ENCODE peak calls at places on chromosomes 1 and 21, in ten cellular contexts. One of them, this sample, is unnamed.

GRCh38 chr1:63198921-63199530 is 123.3 kb upstream of the FOXD3 start:
- DNase-seq in CD4-positive, alpha-beta T cell: no peak
- DNase-seq in ovary: no peak
- DNase-seq in transverse colon: no peak
- DNase-seq in A549: no peak
- DNase-seq in fibroblast of lung: no peak
- DNase-seq in psoas muscle: no peak
- DNase-seq in upper lobe of right lung: no peak
- DNase-seq in H9: peak
- DNase-seq in PC-9: no peak
- DNase-seq in this sample: no peak

GRCh38 chr21:14699433-14700410 is 153.6 kb upstream of the SAMSN1 start:
- DNase-seq in CD4-positive, alpha-beta T cell: no peak
- DNase-seq in ovary: no peak
- DNase-seq in transverse colon: no peak
- DNase-seq in A549: no peak
- DNase-seq in fibroblast of lung: no peak
- DNase-seq in psoas muscle: no peak
- DNase-seq in upper lobe of right lung: no peak
- DNase-seq in H9: no peak
- DNase-seq in PC-9: peak
- DNase-seq in this sample: no peak

GRCh38 chr1:207711285-207711684 is 40.6 kb upstream of the CD46 start:
- DNase-seq in CD4-positive, alpha-beta T cell: no peak
- DNase-seq in ovary: no peak
- DNase-seq in transverse colon: no peak
- DNase-seq in A549: peak
- DNase-seq in fibroblast of lung: peak
- DNase-seq in psoas muscle: no peak
- DNase-seq in upper lobe of right lung: no peak
- DNase-seq in H9: peak
- DNase-seq in PC-9: peak
- DNase-seq in this sample: no peak

GRCh38 chr1:31897534-31898100 is 40.6 kb downstream of the PTP4A2 start:
- DNase-seq in CD4-positive, alpha-beta T cell: no peak
- DNase-seq in ovary: no peak
- DNase-seq in transverse colon: no peak
- DNase-seq in A549: no peak
- DNase-seq in fibroblast of lung: no peak
- DNase-seq in psoas muscle: no peak
- DNase-seq in upper lobe of right lung: no peak
- DNase-seq in H9: no peak
- DNase-seq in PC-9: no peak
- DNase-seq in this sample: no peak

GRCh38 chr1:217018648-217019047 is 295.4 kb upstream of the ESRRG start:
- DNase-seq in CD4-positive, alpha-beta T cell: no peak
- DNase-seq in ovary: no peak
- DNase-seq in transverse colon: no peak
- DNase-seq in A549: no peak
- DNase-seq in fibroblast of lung: no peak
- DNase-seq in psoas muscle: no peak
- DNase-seq in upper lobe of right lung: no peak
- DNase-seq in H9: no peak
- DNase-seq in PC-9: no peak
- DNase-seq in this sample: no peak

GRCh38 chr1:12244078-12244477 is 14.2 kb downstream of the VPS13D start:
- DNase-seq in CD4-positive, alpha-beta T cell: no peak
- DNase-seq in ovary: no peak
- DNase-seq in transverse colon: no peak
- DNase-seq in A549: peak
- DNase-seq in fibroblast of lung: peak
- DNase-seq in psoas muscle: no peak
- DNase-seq in upper lobe of right lung: no peak
- DNase-seq in H9: no peak
- DNase-seq in PC-9: no peak
- DNase-seq in this sample: no peak

GRCh38 chr1:29332204-29332603 is 95.9 kb downstream of the PTPRU start:
- DNase-seq in CD4-positive, alpha-beta T cell: no peak
- DNase-seq in ovary: no peak
- DNase-seq in transverse colon: peak
- DNase-seq in A549: no peak
- DNase-seq in fibroblast of lung: peak
- DNase-seq in psoas muscle: no peak
- DNase-seq in upper lobe of right lung: peak
- DNase-seq in H9: peak
- DNase-seq in PC-9: no peak
- DNase-seq in this sample: no peak

GRCh38 chr1:165416876-165417275 is 28.1 kb downstream of the RXRG start:
- DNase-seq in CD4-positive, alpha-beta T cell: no peak
- DNase-seq in ovary: no peak
- DNase-seq in transverse colon: no peak
- DNase-seq in A549: no peak
- DNase-seq in fibroblast of lung: no peak
- DNase-seq in psoas muscle: no peak
- DNase-seq in upper lobe of right lung: no peak
- DNase-seq in H9: no peak
- DNase-seq in PC-9: no peak
- DNase-seq in this sample: no peak

GRCh38 chr1:64220241-64220640 is 16.8 kb downstream of the UBE2U start:
- DNase-seq in CD4-positive, alpha-beta T cell: no peak
- DNase-seq in ovary: no peak
- DNase-seq in transverse colon: no peak
- DNase-seq in A549: no peak
- DNase-seq in fibroblast of lung: peak
- DNase-seq in psoas muscle: no peak
- DNase-seq in upper lobe of right lung: no peak
- DNase-seq in H9: no peak
- DNase-seq in PC-9: no peak
- DNase-seq in this sample: no peak

GRCh38 chr1:32870615-32871363 is at the start of gene FNDC5:
- DNase-seq in CD4-positive, alpha-beta T cell: no peak
- DNase-seq in ovary: peak
- DNase-seq in transverse colon: no peak
- DNase-seq in A549: no peak
- DNase-seq in fibroblast of lung: no peak
- DNase-seq in psoas muscle: no peak
- DNase-seq in upper lobe of right lung: no peak
- DNase-seq in H9: peak
- DNase-seq in PC-9: no peak
- DNase-seq in this sample: no peak

GRCh38 chr1:179121159-179121938 is 39.5 kb downstream of the TOR3A start:
- DNase-seq in CD4-positive, alpha-beta T cell: no peak
- DNase-seq in ovary: no peak
- DNase-seq in transverse colon: peak
- DNase-seq in A549: peak
- DNase-seq in fibroblast of lung: peak
- DNase-seq in psoas muscle: no peak
- DNase-seq in upper lobe of right lung: no peak
- DNase-seq in H9: no peak
- DNase-seq in PC-9: peak
- DNase-seq in this sample: no peak

GRCh38 chr21:45861156-45861870 is 120.3 kb upstream of the COL6A1 start:
- DNase-seq in CD4-positive, alpha-beta T cell: no peak
- DNase-seq in ovary: no peak
- DNase-seq in transverse colon: no peak
- DNase-seq in A549: no peak
- DNase-seq in fibroblast of lung: no peak
- DNase-seq in psoas muscle: no peak
- DNase-seq in upper lobe of right lung: no peak
- DNase-seq in H9: no peak
- DNase-seq in PC-9: no peak
- DNase-seq in this sample: no peak

GRCh38 chr21:42846221-42846620 is 33.1 kb downstream of the WDR4 start:
- DNase-seq in CD4-positive, alpha-beta T cell: no peak
- DNase-seq in ovary: peak
- DNase-seq in transverse colon: no peak
- DNase-seq in A549: no peak
- DNase-seq in fibroblast of lung: no peak
- DNase-seq in psoas muscle: no peak
- DNase-seq in upper lobe of right lung: peak
- DNase-seq in H9: no peak
- DNase-seq in PC-9: no peak
- DNase-seq in this sample: peak

GRCh38 chr1:24641646-24642151 is 1.4 kb upstream of the SRRM1 start:
- DNase-seq in CD4-positive, alpha-beta T cell: peak
- DNase-seq in ovary: peak
- DNase-seq in transverse colon: peak
- DNase-seq in A549: no peak
- DNase-seq in fibroblast of lung: peak
- DNase-seq in psoas muscle: peak
- DNase-seq in upper lobe of right lung: peak
- DNase-seq in H9: peak
- DNase-seq in PC-9: no peak
- DNase-seq in this sample: peak

GRCh38 chr1:220788146-220788545 is 1.4 kb downstream of the MTARC1 start:
- DNase-seq in CD4-positive, alpha-beta T cell: no peak
- DNase-seq in ovary: no peak
- DNase-seq in transverse colon: no peak
- DNase-seq in A549: no peak
- DNase-seq in fibroblast of lung: peak
- DNase-seq in psoas muscle: no peak
- DNase-seq in upper lobe of right lung: no peak
- DNase-seq in H9: no peak
- DNase-seq in PC-9: peak
- DNase-seq in this sample: no peak

DNA sequence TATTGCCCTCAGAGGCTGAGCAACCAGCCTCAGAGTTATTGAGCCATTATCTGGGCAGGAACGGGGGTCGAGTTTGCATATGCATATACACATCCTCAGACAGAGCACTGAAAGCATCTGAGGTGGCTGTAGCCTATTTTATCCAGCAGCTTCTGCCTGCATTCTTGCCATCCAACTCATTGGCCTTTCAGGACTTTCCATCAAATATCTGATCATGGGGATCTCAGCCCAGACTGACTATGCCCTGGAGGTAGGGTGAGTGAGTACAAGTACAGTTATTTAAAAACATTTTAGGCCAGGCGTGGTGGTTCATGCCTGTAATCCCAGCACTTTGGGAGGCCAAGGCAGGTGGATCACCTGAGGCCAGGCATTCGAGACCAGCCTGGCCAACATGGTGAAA is 1.8 kb upstream of the MTF1 start:
- DNase-seq in CD4-positive, alpha-beta T cell: no peak
- DNase-seq in ovary: no peak
- DNase-seq in transverse colon: no peak
- DNase-seq in A549: no peak
- DNase-seq in fibroblast of lung: no peak
- DNase-seq in psoas muscle: no peak
- DNase-seq in upper lobe of right lung: no peak
- DNase-seq in H9: no peak
- DNase-seq in PC-9: no peak
- DNase-seq in this sample: no peak
- TF ChIP-seq CTCF in CD4-positive, alpha-beta T cell: no peak
- TF ChIP-seq CTCF in ovary: no peak
- TF ChIP-seq CTCF in transverse colon: no peak
- TF ChIP-seq CTCF in A549: no peak
- TF ChIP-seq CTCF in fibroblast of lung: no peak
- TF ChIP-seq CTCF in psoas muscle: no peak
- TF ChIP-seq CTCF in upper lobe of right lung: no peak
- TF ChIP-seq CTCF in H9: no peak
- TF ChIP-seq CTCF in PC-9: no peak
- TF ChIP-seq CTCF in this sample: no peak

DNA sequence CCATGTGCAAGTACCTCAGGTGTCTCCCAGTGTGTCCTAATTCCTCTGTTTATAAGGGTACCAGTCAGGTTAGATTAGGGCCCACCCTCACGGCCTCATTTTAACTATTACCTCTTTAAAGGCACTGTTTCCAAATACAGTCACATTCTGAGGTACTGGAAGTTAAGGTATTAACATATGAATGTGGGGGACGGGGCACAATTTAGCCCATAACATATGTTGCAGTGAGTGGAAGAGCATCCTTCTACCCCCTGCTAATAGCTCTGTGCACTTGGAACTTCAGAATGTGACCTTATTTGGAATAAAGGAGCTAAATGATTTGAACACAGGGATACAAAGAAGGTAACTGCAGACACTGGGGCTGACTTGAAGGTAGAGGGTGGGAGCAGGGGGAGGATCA is 67.3 kb upstream of the ADGRL2 start:
- DNase-seq in CD4-positive, alpha-beta T cell: no peak
- DNase-seq in ovary: no peak
- DNase-seq in transverse colon: no peak
- DNase-seq in A549: no peak
- DNase-seq in fibroblast of lung: no peak
- DNase-seq in psoas muscle: no peak
- DNase-seq in upper lobe of right lung: no peak
- DNase-seq in H9: peak
- DNase-seq in PC-9: no peak
- DNase-seq in this sample: no peak
- H3K27ac ChIP-seq in CD4-positive, alpha-beta T cell: no peak
- H3K27ac ChIP-seq in ovary: no peak
- H3K27ac ChIP-seq in transverse colon: no peak
- H3K27ac ChIP-seq in A549: no peak
- H3K27ac ChIP-seq in fibroblast of lung: no peak
- H3K27ac ChIP-seq in psoas muscle: no peak
- H3K27ac ChIP-seq in upper lobe of right lung: no peak
- H3K27ac ChIP-seq in H9: no peak
- H3K27ac ChIP-seq in PC-9: no peak
- H3K27ac ChIP-seq in this sample: no peak

GRCh38 chr1:177922209-177922608 is 47.6 kb downstream of the SEC16B start:
- DNase-seq in CD4-positive, alpha-beta T cell: no peak
- DNase-seq in ovary: no peak
- DNase-seq in transverse colon: no peak
- DNase-seq in A549: no peak
- DNase-seq in fibroblast of lung: no peak
- DNase-seq in psoas muscle: no peak
- DNase-seq in upper lobe of right lung: no peak
- DNase-seq in H9: no peak
- DNase-seq in PC-9: no peak
- DNase-seq in this sample: no peak
- TF ChIP-seq CTCF in CD4-positive, alpha-beta T cell: no peak
- TF ChIP-seq CTCF in ovary: no peak
- TF ChIP-seq CTCF in transverse colon: no peak
- TF ChIP-seq CTCF in A549: no peak
- TF ChIP-seq CTCF in fibroblast of lung: no peak
- TF ChIP-seq CTCF in psoas muscle: peak
- TF ChIP-seq CTCF in upper lobe of right lung: no peak
- TF ChIP-seq CTCF in H9: peak
- TF ChIP-seq CTCF in PC-9: no peak
- TF ChIP-seq CTCF in this sample: no peak

GRCh38 chr1:109131800-109132199 is 17.9 kb downstream of the ELAPOR1 start:
- DNase-seq in CD4-positive, alpha-beta T cell: no peak
- DNase-seq in ovary: no peak
- DNase-seq in transverse colon: no peak
- DNase-seq in A549: no peak
- DNase-seq in fibroblast of lung: no peak
- DNase-seq in psoas muscle: no peak
- DNase-seq in upper lobe of right lung: no peak
- DNase-seq in H9: no peak
- DNase-seq in PC-9: no peak
- DNase-seq in this sample: no peak
- H3K27ac ChIP-seq in CD4-positive, alpha-beta T cell: no peak
- H3K27ac ChIP-seq in ovary: no peak
- H3K27ac ChIP-seq in transverse colon: no peak
- H3K27ac ChIP-seq in A549: no peak
- H3K27ac ChIP-seq in fibroblast of lung: no peak
- H3K27ac ChIP-seq in psoas muscle: no peak
- H3K27ac ChIP-seq in upper lobe of right lung: no peak
- H3K27ac ChIP-seq in H9: no peak
- H3K27ac ChIP-seq in PC-9: no peak
- H3K27ac ChIP-seq in this sample: no peak